ENCODE peak calls at places on chromosomes 11 and 22, in nine cellular contexts. T is neuronal stem cell, E is astrocyte, V is endothelial cell of umbilical vein, B is endodermal cell, W is PC-3, G is IMR-90, O is colonic mucosa, L is GM12878. I is an unnamed sample.

GRCh38 chr11:82527185-82527584 is 206.5 kb downstream of the FAM181B start:
- DNase-seq in T (no peak), E (no peak), V (no peak), B (no peak), W (no peak), G (no peak), O (no peak), L (no peak), I (no peak)

GRCh38 chr22:37782340-37783168 is 25.2 kb upstream of the GCAT start:
- DNase-seq in T (no peak), E (peak; percentile 22), V (peak; percentile 29), B (peak; percentile 45), W (peak; percentile 94), G (peak; percentile 44), O (peak; percentile 56), L (no peak), I (peak; percentile 70)

GRCh38 chr11:76838422-76839068 is 22.2 kb upstream of the ACER3 start:
- DNase-seq in T (peak; percentile 33), E (no peak), V (peak; percentile 69), B (peak; percentile 92), W (no peak), G (no peak), O (peak; percentile 25), L (no peak), I (peak; percentile 26)

GRCh38 chr11:114066046-114066648 is 6.6 kb downstream of the ZBTB16 start:
- DNase-seq in T (no peak), E (no peak), V (no peak), B (no peak), W (no peak), G (no peak), O (no peak), L (no peak), I (no peak)

GRCh38 chr11:7511405-7511804 is 2.4 kb upstream of the PPFIBP2 start:
- DNase-seq in T (no peak), E (no peak), V (peak; percentile 65), B (no peak), W (no peak), G (no peak), O (peak; percentile 60), L (no peak), I (no peak)

GRCh38 chr11:35327829-35328228 is 91.5 kb downstream of the SLC1A2 start:
- DNase-seq in T (no peak), E (no peak), V (no peak), B (no peak), W (no peak), G (no peak), O (no peak), L (no peak), I (no peak)

GRCh38 chr11:44066732-44067131 is 662 bp downstream of the ACCS start:
- DNase-seq in T (no peak), E (peak; percentile 67), V (peak; percentile 86), B (peak; percentile 44), W (peak; percentile 89), G (peak; percentile 69), O (peak; percentile 44), L (no peak), I (peak; percentile 88)

GRCh38 chr22:38066381-38067027 is 9.3 kb downstream of the PICK1 start:
- DNase-seq in T (no peak), E (no peak), V (no peak), B (no peak), W (no peak), G (no peak), O (no peak), L (no peak), I (no peak)

GRCh38 chr11:77884186-77884828 is 63.4 kb downstream of the AAMDC start:
- DNase-seq in T (no peak), E (peak; percentile 92), V (no peak), B (no peak), W (no peak), G (peak; percentile 85), O (no peak), L (no peak), I (peak; percentile 72)

GRCh38 chr22:40193429-40194421 is 16.0 kb downstream of the TNRC6B start:
- DNase-seq in T (no peak), E (no peak), V (peak; percentile 41), B (peak; percentile 81), W (peak; percentile 31), G (peak; percentile 34), O (no peak), L (no peak), I (peak; percentile 33)

GRCh38 chr22:39545310-39546063 is 12.9 kb upstream of the RPS19BP1 start:
- DNase-seq in T (peak; percentile 73), E (peak; percentile 26), V (peak; percentile 34), B (peak; percentile 95), W (no peak), G (no peak), O (peak; percentile 65), L (no peak), I (peak; percentile 46)

GRCh38 chr11:3796346-3796745 is 1.0 kb downstream of the NUP98 start:
- DNase-seq in T (no peak), E (no peak), V (peak; percentile 17), B (no peak), W (no peak), G (no peak), O (no peak), L (no peak), I (peak; percentile 44)

GRCh38 chr11:26632691-26633159 is 60.7 kb upstream of the MUC15 start:
- DNase-seq in T (no peak), E (no peak), V (no peak), B (no peak), W (no peak), G (no peak), O (no peak), L (peak; percentile 62), I (no peak)

GRCh38 chr11:12137938-12138731 is 27.7 kb downstream of the MICAL2 start:
- DNase-seq in T (no peak), E (peak; percentile 98), V (peak; percentile 82), B (no peak), W (no peak), G (peak; percentile 98), O (no peak), L (no peak), I (peak; percentile 67)

DNA sequence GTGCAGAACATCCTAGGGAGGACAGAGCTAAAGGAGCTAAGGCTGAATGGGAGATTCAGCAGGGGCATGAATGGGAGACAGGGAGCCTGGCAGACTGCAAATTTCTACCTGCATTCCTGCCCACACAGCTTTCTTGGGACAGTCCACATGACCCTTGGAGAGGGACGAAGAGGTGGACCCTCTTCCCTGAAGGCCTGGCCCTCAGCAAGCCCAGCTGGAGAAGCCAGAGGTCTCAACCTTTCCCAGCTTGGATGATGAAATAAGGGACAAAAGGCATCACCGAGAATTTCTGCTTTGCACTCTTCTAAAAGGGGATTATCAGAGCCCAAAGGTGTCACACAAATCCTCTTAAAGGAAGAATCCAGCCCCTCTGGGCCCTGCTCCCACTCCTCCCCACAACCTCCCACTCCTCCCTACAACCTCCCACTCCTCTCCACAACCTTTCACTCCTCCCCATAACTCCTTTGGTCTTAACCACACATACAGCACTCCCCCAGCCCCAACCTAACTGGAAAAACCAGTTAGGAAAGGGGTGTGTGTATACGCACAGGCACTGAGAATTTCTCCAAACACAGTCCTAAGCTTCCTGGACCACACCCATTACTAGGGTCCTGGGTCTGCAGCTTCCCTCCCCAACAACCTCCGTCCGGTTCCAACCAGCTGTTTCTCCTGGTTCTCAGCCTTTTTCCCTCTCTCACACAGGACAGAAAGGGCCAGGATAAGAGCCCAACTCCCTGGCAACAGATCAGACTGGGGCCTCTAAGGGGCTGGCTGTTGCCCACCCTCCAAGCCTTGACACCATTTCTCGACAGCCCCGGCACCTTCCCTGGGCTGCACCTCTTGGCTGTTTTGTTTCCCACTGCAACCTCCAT is 38.5 kb downstream of the RPL27A start:
- DNase-seq in T (no peak), E (no peak), V (no peak), B (peak; percentile 62), W (peak; percentile 92), G (no peak), O (peak; percentile 82), L (no peak), I (no peak)
- H3K9ac ChIP-seq in T (no peak overlapping the region), E (peak overlapping the region; percentile 48), V (no peak overlapping the region), B (no peak overlapping the region), W (peak overlapping the region; percentile 79), G (peak overlapping the region; percentile 20), O (peak overlapping the region; percentile 42), L (no peak overlapping the region), I (no peak overlapping the region)

GRCh38 chr11:125496465-125496817 is 376 bp upstream of the FEZ1 start:
- DNase-seq in T (no peak), E (no peak), V (no peak), B (peak; percentile 53), W (no peak), G (no peak), O (no peak), L (no peak), I (no peak)
- H3K9ac ChIP-seq in T (no peak overlapping the region), E (peak overlapping the region; percentile 79), V (no peak overlapping the region), B (no peak overlapping the region), W (no peak overlapping the region), G (no peak overlapping the region), O (no peak overlapping the region), L (no peak overlapping the region), I (peak overlapping the region; percentile 71)

GRCh38 chr11:95732930-95733602 is 56.5 kb downstream of the FAM76B start:
- DNase-seq in T (no peak), E (no peak), V (no peak), B (no peak), W (no peak), G (no peak), O (no peak), L (no peak), I (no peak)

GRCh38 chr11:95734009-95734572 is 55.5 kb downstream of the FAM76B start:
- DNase-seq in T (no peak), E (no peak), V (peak; percentile 56), B (no peak), W (no peak), G (no peak), O (no peak), L (no peak), I (no peak)

GRCh38 chr11:95739526-95739925 is 50.1 kb downstream of the FAM76B start:
- DNase-seq in T (no peak), E (no peak), V (no peak), B (no peak), W (no peak), G (no peak), O (no peak), L (no peak), I (no peak)

GRCh38 chr11:95739108-95739507 is 50.5 kb downstream of the FAM76B start:
- DNase-seq in T (no peak), E (no peak), V (no peak), B (no peak), W (no peak), G (no peak), O (no peak), L (no peak), I (no peak)

GRCh38 chr11:95736268-95737208 is 53.0 kb downstream of the FAM76B start:
- DNase-seq in T (no peak), E (no peak), V (no peak), B (no peak), W (no peak), G (no peak), O (no peak), L (no peak), I (no peak)
- H3K9ac ChIP-seq in T (no peak overlapping the region), E (no peak overlapping the region), V (no peak overlapping the region), B (no peak overlapping the region), W (no peak overlapping the region), G (no peak overlapping the region), O (no peak overlapping the region), L (no peak overlapping the region), I (no peak overlapping the region)

DNA sequence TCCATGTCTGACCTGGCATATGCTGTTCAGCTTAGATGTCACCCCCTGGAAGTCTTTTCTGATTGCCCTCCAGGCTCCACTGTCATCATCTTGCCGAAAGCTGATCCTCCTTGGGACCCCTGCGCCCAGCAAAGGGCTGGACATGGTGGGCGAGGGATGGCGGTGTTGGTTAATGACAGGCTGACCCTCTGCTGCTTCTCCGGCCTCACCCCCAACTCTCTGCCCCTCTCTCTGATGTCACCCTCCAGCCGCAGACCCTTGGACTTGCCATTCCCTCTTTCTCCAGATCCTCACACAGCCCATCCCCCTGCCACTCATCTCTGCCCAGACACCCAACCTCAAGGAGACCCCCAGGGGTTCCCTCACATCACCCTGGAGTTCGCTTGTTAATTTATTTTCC is 2.3 kb downstream of the EHBP1L1 start:
- DNase-seq in T (no peak), E (no peak), V (no peak), B (no peak), W (no peak), G (no peak), O (no peak), L (no peak), I (no peak)
- H3K9ac ChIP-seq in T (no peak overlapping the region), E (no peak overlapping the region), V (no peak overlapping the region), B (no peak overlapping the region), W (peak overlapping the region; percentile 76), G (peak overlapping the region; percentile 8), O (peak overlapping the region; percentile 89), L (peak overlapping the region; percentile 88), I (peak overlapping the region; percentile 88)